ENCODE peak calls at places on chromosomes 6 and 20, in nine cellular contexts. L is stomach, H is DND-41, Y is astrocyte of the spinal cord, Q is neural progenitor cell, D is hepatocyte, Z is cardiac fibroblast, V is pancreas, F is GM13976. X is an unnamed sample.

GRCh38 chr20:11569163-11569562 is 348.5 kb upstream of the BTBD3 start:
- DNase-seq in L (no peak), H (no peak), Y (no peak), Q (peak; percentile 51), D (no peak), Z (peak; percentile 3), V (no peak), F (no peak), X (no peak)

GRCh38 chr20:54506643-54507042 is 31.2 kb downstream of the DOK5 start:
- DNase-seq in L (no peak), H (no peak), Y (no peak), Q (no peak), D (no peak), Z (no peak), V (no peak), F (no peak), X (no peak)

GRCh38 chr6:157763894-157764345 is 59.1 kb upstream of the SNX9 start:
- DNase-seq in L (no peak), H (no peak), Y (no peak), Q (no peak), D (no peak), Z (no peak), V (no peak), F (no peak), X (no peak)

GRCh38 chr6:46032112-46032998 is 16.7 kb upstream of the CLIC5 start:
- DNase-seq in L (no peak), H (no peak), Y (no peak), Q (no peak), D (no peak), Z (no peak), V (no peak), F (no peak), X (no peak)

GRCh38 chr20:11484479-11484878 is 433.2 kb upstream of the BTBD3 start:
- DNase-seq in L (no peak), H (no peak), Y (no peak), Q (no peak), D (no peak), Z (no peak), V (no peak), F (no peak), X (no peak)

GRCh38 chr6:168890306-168890995 is 363.2 kb downstream of the THBS2 start:
- DNase-seq in L (no peak), H (no peak), Y (no peak), Q (no peak), D (no peak), Z (no peak), V (no peak), F (no peak), X (no peak)

GRCh38 chr6:42313941-42314570 is 96.4 kb upstream of the MRPS10 start:
- DNase-seq in L (no peak), H (no peak), Y (peak; percentile 41), Q (no peak), D (peak; percentile 21), Z (peak; percentile 49), V (no peak), F (no peak), X (no peak)

GRCh38 chr6:138724015-138724414 is 49.6 kb upstream of the CCDC28A start:
- DNase-seq in L (peak; percentile 28), H (no peak), Y (peak; percentile 84), Q (no peak), D (peak; percentile 35), Z (peak; percentile 46), V (peak; percentile 18), F (no peak), X (no peak)

GRCh38 chr6:109447878-109448555 is 7.5 kb downstream of the SMPD2 start:
- DNase-seq in L (peak; percentile 24), H (no peak), Y (no peak), Q (no peak), D (no peak), Z (peak; percentile 12), V (no peak), F (no peak), X (no peak)

GRCh38 chr6:134678436-134678889 is 271.4 kb downstream of the ALDH8A1 start:
- DNase-seq in L (peak; percentile 94), H (no peak), Y (peak; percentile 92), Q (no peak), D (peak; percentile 55), Z (peak; percentile 79), V (peak; percentile 39), F (no peak), X (no peak)

GRCh38 chr6:8494730-8495129 is 59.4 kb upstream of the SLC35B3 start:
- DNase-seq in L (no peak), H (no peak), Y (no peak), Q (no peak), D (no peak), Z (no peak), V (no peak), F (no peak), X (no peak)

GRCh38 chr6:8499540-8499939 is 64.2 kb upstream of the SLC35B3 start:
- DNase-seq in L (no peak), H (no peak), Y (no peak), Q (peak; percentile 34), D (peak; percentile 18), Z (no peak), V (no peak), F (no peak), X (no peak)
- TF ChIP-seq CTCF in L (no peak), H (peak; percentile 41), Y (peak; percentile 37), Q (peak; percentile 76), D (peak; percentile 78), Z (no peak), V (no peak), F (no peak), X (no peak)

GRCh38 chr6:101114703-101115102 is 233.6 kb upstream of the ASCC3 start:
- DNase-seq in L (no peak), H (peak; percentile 15), Y (peak; percentile 38), Q (peak; percentile 61), D (peak; percentile 55), Z (peak; percentile 62), V (no peak), F (peak; percentile 11), X (no peak)
- TF ChIP-seq CTCF in L (peak; percentile 27), H (peak; percentile 78), Y (peak; percentile 64), Q (peak; percentile 70), D (peak; percentile 68), Z (peak; percentile 55), V (no peak), F (peak; percentile 32), X (no peak)

GRCh38 chr6:119891638-119892037 is 542.1 kb upstream of the MAN1A1 start:
- DNase-seq in L (no peak), H (no peak), Y (no peak), Q (no peak), D (no peak), Z (no peak), V (no peak), F (no peak), X (no peak)

GRCh38 chr6:119890470-119890869 is 540.9 kb upstream of the MAN1A1 start:
- DNase-seq in L (no peak), H (no peak), Y (no peak), Q (no peak), D (no peak), Z (no peak), V (no peak), F (no peak), X (no peak)

GRCh38 chr6:119891206-119891605 is 541.6 kb upstream of the MAN1A1 start:
- DNase-seq in L (no peak), H (no peak), Y (peak; percentile 4), Q (no peak), D (no peak), Z (no peak), V (no peak), F (no peak), X (no peak)

DNA sequence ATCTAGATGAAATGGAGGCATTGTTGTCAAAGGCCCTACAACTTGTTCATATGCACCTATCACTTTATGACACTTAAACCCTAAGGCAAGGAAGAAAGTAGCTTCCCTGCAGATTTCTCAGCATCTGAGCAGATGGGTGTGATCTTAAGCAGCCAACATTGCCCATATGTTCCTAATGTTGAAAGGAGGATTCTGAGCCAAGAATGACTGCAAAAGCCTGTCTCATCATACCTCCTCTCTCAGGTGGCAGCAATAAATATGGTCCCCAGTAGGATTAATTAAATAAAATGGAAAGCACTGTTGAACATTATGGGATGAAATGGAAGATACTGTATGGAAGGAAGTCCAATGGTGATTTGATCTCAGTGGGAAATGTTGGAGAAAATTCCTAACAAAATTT is 538.1 kb upstream of the MAN1A1 start:
- DNase-seq in L (no peak), H (no peak), Y (no peak), Q (no peak), D (no peak), Z (no peak), V (no peak), F (no peak), X (no peak)
- TF ChIP-seq CTCF in L (no peak), H (no peak), Y (no peak), Q (no peak), D (no peak), Z (no peak), V (no peak), F (no peak), X (no peak)

GRCh38 chr20:50343125-50343489 is 152.5 kb downstream of the CEBPB start:
- DNase-seq in L (no peak), H (no peak), Y (no peak), Q (no peak), D (no peak), Z (no peak), V (no peak), F (no peak), X (no peak)

GRCh38 chr20:50343490-50344179 is 153.0 kb downstream of the CEBPB start:
- DNase-seq in L (no peak), H (no peak), Y (no peak), Q (no peak), D (no peak), Z (no peak), V (no peak), F (no peak), X (no peak)

GRCh38 chr20:50342638-50343102 is 152.0 kb downstream of the CEBPB start:
- DNase-seq in L (no peak), H (no peak), Y (no peak), Q (no peak), D (no peak), Z (no peak), V (no peak), F (no peak), X (no peak)

GRCh38 chr20:50345712-50346371 is 155.2 kb downstream of the CEBPB start:
- DNase-seq in L (no peak), H (no peak), Y (no peak), Q (no peak), D (no peak), Z (no peak), V (no peak), F (no peak), X (no peak)

DNA sequence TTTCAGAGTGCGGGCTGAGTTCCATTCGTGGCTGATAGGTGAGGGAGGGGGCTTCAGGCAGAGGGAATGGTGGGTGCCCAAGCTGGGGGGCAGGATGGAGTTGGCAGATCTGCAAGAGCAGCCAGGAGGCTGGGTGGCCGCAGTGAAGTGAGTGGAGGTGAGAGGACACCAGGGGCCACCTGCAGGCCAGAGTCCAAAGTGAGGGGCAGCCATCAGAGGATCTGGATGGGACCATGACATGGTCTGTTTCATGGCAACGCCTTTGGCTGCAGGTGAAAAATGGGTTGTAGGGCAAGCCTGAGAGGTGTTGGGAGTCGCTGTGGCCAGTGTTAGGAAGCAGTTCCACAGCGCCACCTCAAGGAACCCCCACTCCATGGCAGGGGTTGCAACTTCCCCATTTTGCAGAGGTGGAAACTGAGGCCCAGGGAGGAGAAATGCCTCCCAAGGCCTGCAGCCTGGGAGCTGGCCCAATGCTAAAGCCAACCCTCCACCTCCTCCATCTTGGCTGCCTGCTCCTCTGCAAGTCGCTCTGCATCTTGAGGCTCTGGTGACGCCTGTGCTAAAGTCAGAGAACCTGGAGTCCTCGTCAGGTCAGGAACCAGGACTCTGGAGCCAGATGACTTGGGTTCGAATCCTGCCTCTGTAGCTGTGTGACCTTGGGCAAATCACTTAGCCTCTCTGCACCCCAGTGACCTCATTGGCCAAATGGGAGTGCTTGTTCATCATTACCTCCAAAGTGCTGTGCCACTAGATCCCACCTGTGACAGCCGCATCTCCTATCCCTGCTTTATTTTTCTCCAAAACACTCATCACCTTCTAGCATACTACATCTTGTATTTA is 153.8 kb downstream of the CEBPB start:
- DNase-seq in L (no peak), H (no peak), Y (no peak), Q (no peak), D (no peak), Z (no peak), V (no peak), F (no peak), X (no peak)
- TF ChIP-seq CTCF in L (no peak), H (peak; percentile 50), Y (peak; percentile 19), Q (peak; percentile 30), D (no peak), Z (peak; percentile 25), V (no peak), F (no peak), X (no peak)

X was measured in activated B cell treated with CpG ODN at 0.5 μM for 24 hours.